ENCODE peak calls at places on chromosomes 6 and 20, in six cellular contexts. I, H, T, M, S and J are unnamed samples.

GRCh38 chr20:5720696-5721095 is 29.5 kb upstream of the SHLD1 start:
- DNase-seq in T (peak), I (peak), H (no peak), M (no peak), S (no peak), J (no peak)

GRCh38 chr6:109226353-109226752 is 131.0 kb downstream of the CEP57L1 start:
- DNase-seq in S (no peak), I (no peak), T (no peak), H (no peak), M (no peak), J (no peak)

GRCh38 chr20:36919715-36920333 is 31.7 kb downstream of the SAMHD1 start:
- DNase-seq in S (peak), I (peak), M (peak), T (peak), H (no peak), J (peak)

GRCh38 chr20:48754269-48754668 is 73.5 kb downstream of the PREX1 start:
- DNase-seq in M (no peak), H (no peak), I (no peak), T (no peak), S (no peak), J (no peak)

GRCh38 chr6:32375739-32376529 is 4.2 kb upstream of the TSBP1 start:
- DNase-seq in H (no peak), T (no peak), I (no peak), M (no peak), S (no peak), J (no peak)

GRCh38 chr6:150377211-150377781 is 8.5 kb downstream of the IYD start:
- DNase-seq in S (no peak), T (peak), M (peak), I (no peak), H (peak), J (no peak)

GRCh38 chr20:24657211-24657610 is 187.8 kb downstream of the SYNDIG1 start:
- DNase-seq in T (peak), M (no peak), I (peak), S (no peak), H (no peak), J (no peak)

GRCh38 chr6:67633058-67633457 is 1002.0 kb upstream of the ADGRB3 start:
- DNase-seq in M (no peak), T (no peak), I (no peak), H (no peak), S (no peak), J (no peak)

GRCh38 chr20:59938221-59938620 is 1.9 kb downstream of the PPP1R3D start:
- DNase-seq in T (peak), I (peak), S (no peak), H (no peak), M (no peak), J (peak)

GRCh38 chr20:45311589-45312211 is 3.6 kb upstream of the MATN4 start:
- DNase-seq in H (peak), M (peak), I (no peak), T (peak), S (peak), J (peak)

GRCh38 chr6:95923518-95923917 is 92.3 kb upstream of the FUT9 start:
- DNase-seq in H (peak), I (no peak), M (peak), T (no peak), S (peak), J (peak)

GRCh38 chr6:13303668-13304017 is 24.7 kb downstream of the TBC1D7 start:
- DNase-seq in T (peak), M (peak), H (no peak), S (no peak), I (peak), J (no peak)

GRCh38 chr6:328184-328670 is 35.9 kb downstream of the DUSP22 start:
- DNase-seq in M (no peak), I (peak), T (peak), H (no peak), S (no peak), J (peak)

GRCh38 chr6:97147421-97147820 is 135.6 kb downstream of the MMS22L start:
- DNase-seq in T (no peak), M (no peak), S (no peak), I (no peak), H (no peak), J (no peak)

GRCh38 chr6:33313709-33314514 is at the start of gene TAPBP:
- DNase-seq in I (peak), M (peak), H (peak), T (peak), S (no peak), J (peak)

GRCh38 chr6:138550346-138550767 is 51.1 kb upstream of the NHSL1 start:
- DNase-seq in S (no peak), T (no peak), I (no peak), M (no peak), H (no peak), J (no peak)

GRCh38 chr6:32196682-32197616 is 4.5 kb upstream of the GPSM3 start:
- DNase-seq in H (no peak), S (no peak), I (no peak), T (peak), M (no peak), J (no peak)

GRCh38 chr6:85677243-85677956 is 34.7 kb upstream of the SYNCRIP start:
- DNase-seq in H (no peak), M (no peak), T (no peak), S (no peak), I (no peak), J (no peak)

GRCh38 chr20:13786143-13786828 is 1.5 kb downstream of the NDUFAF5 start:
- DNase-seq in S (no peak), T (no peak), M (no peak), H (no peak), I (no peak), J (peak)

GRCh38 chr20:13638162-13638495 is 603 bp downstream of the TASP1 start:
- DNase-seq in M (peak), H (no peak), I (no peak), T (peak), S (no peak), J (peak)

GRCh38 chr20:57526067-57526884 is 1.3 kb upstream of the CTCFL start:
- DNase-seq in I (no peak), M (no peak), T (no peak), H (peak), S (peak), J (no peak)

GRCh38 chr6:7542878-7543394 is 1.5 kb downstream of the DSP start:
- DNase-seq in H (peak), I (peak), T (peak), M (peak), S (peak), J (peak)

GRCh38 chr6:157879873-157880254 is 56.8 kb downstream of the SNX9 start:
- DNase-seq in S (no peak), I (no peak), H (no peak), M (peak), T (no peak), J (no peak)

GRCh38 chr6:144223686-144224085 is 61.4 kb upstream of the UTRN start:
- DNase-seq in H (no peak), T (no peak), I (no peak), S (no peak), M (no peak), J (no peak)

GRCh38 chr6:128882991-128883571 is at the start of gene LAMA2:
- DNase-seq in H (peak), I (peak), S (no peak), M (peak), T (peak), J (no peak)

GRCh38 chr6:4172368-4172767 is 37.0 kb upstream of the ECI2 start:
- DNase-seq in H (no peak), T (no peak), S (no peak), I (no peak), M (no peak), J (no peak)

DNA sequence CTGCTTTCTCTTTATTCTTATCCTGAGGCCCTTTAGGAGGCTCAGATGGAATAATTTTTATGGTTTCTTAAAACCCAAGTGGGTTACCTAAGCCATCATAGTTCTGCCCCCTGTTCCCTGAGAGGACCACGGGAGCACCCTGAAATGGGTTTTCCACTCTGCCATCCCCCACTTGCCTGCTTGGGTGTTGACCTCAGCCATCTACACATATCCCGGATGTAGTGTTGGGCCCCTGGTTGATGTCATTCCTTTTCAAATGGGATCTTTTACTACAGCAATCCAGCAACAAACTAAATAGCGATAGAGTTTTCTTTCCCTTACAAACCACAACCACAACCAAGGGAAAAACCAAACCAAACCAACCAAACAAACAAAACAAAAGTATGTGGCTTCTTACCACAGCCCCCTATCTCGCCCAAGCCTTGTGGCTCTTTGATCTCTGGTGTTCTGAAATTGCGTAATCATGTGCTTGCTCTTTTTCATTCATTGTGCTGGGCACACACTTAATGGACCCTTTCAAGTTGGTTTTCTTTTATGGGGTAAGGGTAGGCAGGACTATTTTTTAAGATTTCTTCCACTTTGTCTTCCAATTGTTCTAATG is 154.9 kb downstream of the ESR1 start:
- DNase-seq in M (no peak), I (peak), H (no peak), S (no peak), T (peak), J (no peak)
- H3K27ac ChIP-seq in M (no peak), I (no peak), H (no peak), S (no peak), T (no peak), J (no peak)

GRCh38 chr6:3063733-3064700 is 4.3 kb upstream of the RIPK1 start:
- DNase-seq in T (peak), S (peak), H (peak), I (peak), M (peak), J (peak)
- TF ChIP-seq CTCF in T (no peak), S (no peak), H (no peak), I (no peak), M (no peak), J (no peak)

GRCh38 chr20:31872406-31872805 is 2.0 kb downstream of the TTLL9 start:
- DNase-seq in H (no peak), I (no peak), S (no peak), T (no peak), M (no peak), J (no peak)

GRCh38 chr20:31869673-31869941 is 720 bp downstream of the DUSP15 start:
- DNase-seq in I (no peak), H (no peak), S (no peak), T (no peak), M (no peak), J (no peak)

GRCh38 chr20:31871602-31871954 is 1.1 kb downstream of the TTLL9 start:
- DNase-seq in H (no peak), M (no peak), T (no peak), S (no peak), I (no peak), J (no peak)

GRCh38 chr20:31869942-31870702 is at the start of the genes DUSP15 and TTLL9:
- DNase-seq in T (no peak), I (no peak), H (peak), S (no peak), M (peak), J (no peak)

GRCh38 chr20:31870703-31871601 is 518 bp downstream of the TTLL9 start:
- DNase-seq in M (no peak), S (no peak), H (peak), I (no peak), T (no peak), J (no peak)
- H3K27ac ChIP-seq in M (no peak), S (no peak), H (no peak), I (no peak), T (no peak), J (no peak)

GRCh38 chr20:62804021-62804631 is 509 bp upstream of the OGFR start:
- DNase-seq in T (no peak), S (no peak), I (no peak), M (no peak), H (no peak), J (no peak)
- TF ChIP-seq CTCF in T (no peak), S (peak), I (peak), M (no peak), H (no peak), J (peak)

GRCh38 chr6:14467591-14467990 is 350.0 kb downstream of the CD83 start:
- DNase-seq in T (peak), H (no peak), M (no peak), S (no peak), I (no peak), J (no peak)
- H3K27ac ChIP-seq in T (no peak), H (no peak), M (no peak), S (no peak), I (no peak), J (no peak)

GRCh38 chr6:170583736-170584180 is 679 bp downstream of the PDCD2 start:
- DNase-seq in T (no peak), H (no peak), M (no peak), I (no peak), S (no peak), J (peak)
- TF ChIP-seq CTCF in T (peak), H (peak), M (peak), I (no peak), S (no peak), J (no peak)

DNA sequence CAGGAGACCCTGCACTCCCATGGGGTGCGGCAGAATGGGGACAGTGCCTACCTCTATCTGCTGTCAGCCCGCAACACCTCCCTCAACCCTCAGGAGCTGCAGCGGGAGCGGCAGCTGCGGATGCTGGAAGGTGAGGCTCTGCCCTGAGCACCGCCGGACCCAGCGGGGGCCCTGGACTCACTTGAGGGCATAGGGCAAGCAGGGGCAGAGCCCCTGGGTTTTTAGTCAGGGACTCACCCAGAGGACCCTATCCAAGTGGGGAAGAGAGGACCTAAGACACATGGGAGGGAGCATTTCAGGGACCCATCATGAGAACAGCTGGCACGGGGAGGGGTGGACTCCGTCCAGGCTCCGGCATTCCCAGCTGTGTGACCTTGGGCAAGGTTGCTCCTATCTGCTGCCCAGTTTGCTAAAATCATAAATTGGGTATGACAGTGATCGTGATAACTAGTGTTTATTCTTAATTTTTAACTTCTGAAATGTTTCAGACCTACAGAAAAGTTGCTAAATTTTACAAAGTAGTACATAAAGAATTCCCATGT is 9.8 kb downstream of the RBCK1 start:
- DNase-seq in H (no peak), S (no peak), I (no peak), T (no peak), M (no peak), J (no peak)
- H3K27ac ChIP-seq in H (no peak), S (no peak), I (no peak), T (no peak), M (no peak), J (peak)

GRCh38 chr6:161921602-161922400 is 647.9 kb upstream of the AGPAT4 start:
- DNase-seq in H (no peak), S (no peak), T (peak), M (no peak), I (no peak), J (no peak)

GRCh38 chr6:161924516-161925116 is 650.8 kb upstream of the AGPAT4 start:
- DNase-seq in T (peak), M (no peak), I (no peak), S (no peak), H (no peak), J (no peak)

GRCh38 chr6:161919711-161920110 is 645.9 kb upstream of the AGPAT4 start:
- DNase-seq in T (peak), M (peak), S (no peak), I (no peak), H (no peak), J (no peak)

GRCh38 chr6:161918608-161919205 is 644.8 kb upstream of the AGPAT4 start:
- DNase-seq in I (no peak), H (no peak), M (no peak), T (no peak), S (no peak), J (no peak)

GRCh38 chr6:161922631-161923119 is 648.8 kb upstream of the AGPAT4 start:
- DNase-seq in M (peak), S (peak), T (peak), H (peak), I (peak), J (peak)
- TF ChIP-seq CTCF in M (peak), S (peak), T (peak), H (peak), I (peak), J (peak)

GRCh38 chr6:42821846-42822245 is 40.0 kb downstream of the BICRAL start:
- DNase-seq in M (no peak), H (no peak), T (no peak), I (no peak), S (no peak), J (no peak)
- H3K27ac ChIP-seq in M (no peak), H (no peak), T (no peak), I (no peak), S (no peak), J (no peak)

GRCh38 chr6:35481215-35481614 is 13.0 kb downstream of the RPL10A start:
- DNase-seq in H (peak), M (no peak), I (no peak), S (no peak), T (no peak), J (no peak)
- TF ChIP-seq CTCF in H (no peak), M (no peak), I (no peak), S (no peak), T (no peak), J (no peak)